ENCODE peak calls at places on chromosomes 2 and 18, in eight cellular contexts. Q is WTC11, M is naive B cell, G is HT1080, J is hepatic stellate cell, U is tibial artery, K is nucleus accumbens, A is spleen. P is an unnamed sample.

GRCh38 chr2:96859338-96859649 is 1.5 kb upstream of the ANKRD39 start:
- DNase-seq in J (no peak), M (no peak), Q (no peak), A (peak; percentile 81), K (no peak), U (peak; percentile 76), G (no peak), P (no peak)

GRCh38 chr2:148754864-148755263 is 110.3 kb downstream of the EPC2 start:
- DNase-seq in G (no peak), Q (no peak), J (no peak), K (no peak), U (no peak), A (no peak), M (no peak), P (no peak)

GRCh38 chr2:46847185-46847710 is 68.4 kb downstream of the MCFD2 start:
- DNase-seq in A (no peak), J (peak; percentile 62), G (peak; percentile 90), K (peak; percentile 38), Q (no peak), U (peak; percentile 91), M (no peak), P (no peak)

GRCh38 chr2:20350753-20351554 is at the start of gene PUM2:
- DNase-seq in K (peak; percentile 76), A (peak; percentile 99), U (peak; percentile 90), J (peak; percentile 90), Q (peak; percentile 90), G (peak; percentile 96), M (peak; percentile 98), P (peak; percentile 96)

GRCh38 chr2:24049485-24050021 is at the start of gene FKBP1B:
- DNase-seq in G (peak; percentile 49), M (peak; percentile 45), A (peak; percentile 86), K (peak; percentile 5), U (peak; percentile 41), J (peak; percentile 49), Q (peak; percentile 86), P (peak; percentile 53)

GRCh38 chr2:45806563-45807358 is 155.3 kb downstream of the PRKCE start:
- DNase-seq in K (no peak), M (no peak), A (no peak), G (no peak), J (no peak), Q (no peak), U (no peak), P (no peak)

GRCh38 chr2:179226203-179226960 is 38.2 kb downstream of the SESTD1 start:
- DNase-seq in J (no peak), M (no peak), U (no peak), G (no peak), K (no peak), Q (no peak), A (no peak), P (no peak)

GRCh38 chr2:9474361-9475117 is at the start of gene IAH1:
- DNase-seq in G (peak; percentile 28), Q (peak; percentile 27), M (peak; percentile 69), U (peak; percentile 46), A (peak; percentile 93), K (peak; percentile 29), J (peak; percentile 89), P (peak; percentile 86)

GRCh38 chr2:46493971-46494250 is 14.5 kb downstream of the TMEM247 start:
- DNase-seq in M (no peak), Q (no peak), J (no peak), K (no peak), A (no peak), G (no peak), U (no peak), P (no peak)

GRCh38 chr2:144860421-144860820 is 340.5 kb upstream of the ZEB2 start:
- DNase-seq in A (no peak), Q (no peak), K (no peak), U (no peak), M (no peak), G (no peak), J (no peak), P (no peak)

GRCh38 chr18:40382191-40382590 is 1572.8 kb upstream of the PIK3C3 start:
- DNase-seq in M (no peak), A (no peak), Q (no peak), J (no peak), U (no peak), K (no peak), G (no peak), P (no peak)

GRCh38 chr2:114032705-114033104 is 142.8 kb downstream of the ACTR3 start:
- DNase-seq in G (no peak), U (no peak), A (no peak), M (no peak), K (no peak), Q (no peak), J (no peak), P (no peak)

GRCh38 chr18:48229445-48230052 is 179.6 kb downstream of the ZBTB7C start:
- DNase-seq in U (no peak), J (no peak), Q (peak; percentile 28), K (no peak), G (no peak), A (peak; percentile 67), M (no peak), P (no peak)

GRCh38 chr18:62610509-62611394 is 87.9 kb downstream of the ZCCHC2 start:
- DNase-seq in M (no peak), U (no peak), G (no peak), A (no peak), Q (peak; percentile 58), J (no peak), K (no peak), P (no peak)

P was measured in germinal center.